ENCODE peak calls at places on chromosomes 11 and 22, in seven cellular contexts. U is H1, Q is HL-60, L is endothelial cell of umbilical vein, P is SK-N-SH, H is sigmoid colon, K is HCT116. T is an unnamed sample.

GRCh38 chr11:58731819-58732218 is at the start of gene GLYAT:
- DNase-seq in U (no peak), Q (no peak), L (no peak), P (no peak), H (no peak), K (no peak), T (no peak)

GRCh38 chr22:30717331-30717921 is 22.8 kb downstream of the OSBP2 start:
- DNase-seq in U (no peak), Q (no peak), L (peak; percentile 89), P (no peak), H (no peak), K (peak; percentile 54), T (no peak)

GRCh38 chr11:68542617-68543016 is 82.1 kb downstream of the PPP6R3 start:
- DNase-seq in U (no peak), Q (no peak), L (no peak), P (no peak), H (peak; percentile 83), K (no peak), T (no peak)

GRCh38 chr11:67194096-67194495 is 72.2 kb upstream of the GRK2 start:
- DNase-seq in U (no peak), Q (no peak), L (no peak), P (no peak), H (no peak), K (no peak), T (no peak)

GRCh38 chr11:12531020-12531419 is 143.2 kb upstream of the TEAD1 start:
- DNase-seq in U (no peak), Q (no peak), L (no peak), P (peak; percentile 34), H (peak; percentile 3), K (no peak), T (no peak)

GRCh38 chr22:44646668-44647067 is 55.3 kb upstream of the PRR5 start:
- DNase-seq in U (no peak), Q (no peak), L (no peak), P (peak; percentile 16), H (no peak), K (no peak), T (no peak)

GRCh38 chr11:19025799-19026406 is 34.6 kb downstream of the MRGPRX2 start:
- DNase-seq in U (no peak), Q (no peak), L (peak; percentile 67), P (peak; percentile 49), H (no peak), K (no peak), T (no peak)

GRCh38 chr11:80798189-80798588 is 1357.4 kb upstream of the TENM4 start:
- DNase-seq in U (no peak), Q (no peak), L (no peak), P (no peak), H (no peak), K (no peak), T (no peak)

GRCh38 chr11:73716153-73717056 is 44.5 kb downstream of the RAB6A start:
- DNase-seq in U (no peak), Q (peak; percentile 9), L (peak; percentile 4), P (peak; percentile 21), H (no peak), K (no peak), T (no peak)

GRCh38 chr11:63892233-63892632 is 24.7 kb downstream of the RCOR2 start:
- DNase-seq in U (no peak), Q (peak; percentile 35), L (no peak), P (no peak), H (no peak), K (no peak), T (no peak)

GRCh38 chr22:21952586-21953571 is at the start of gene PPM1F:
- DNase-seq in U (peak; percentile 46), Q (peak; percentile 77), L (peak; percentile 81), P (peak; percentile 99), H (peak; percentile 91), K (no peak), T (peak; percentile 97)
- TF ChIP-seq POLR2AphosphoS5 in U (no peak), Q (no peak), L (peak; percentile 93), P (no peak), H (no peak), K (peak; percentile 81), T (no peak)

GRCh38 chr11:83818349-83818748 is 532.2 kb upstream of the CCDC90B start:
- DNase-seq in U (no peak), Q (no peak), L (no peak), P (no peak), H (no peak), K (no peak), T (no peak)

GRCh38 chr11:83819936-83820549 is 533.9 kb upstream of the CCDC90B start:
- DNase-seq in U (no peak), Q (no peak), L (peak; percentile 65), P (peak; percentile 29), H (no peak), K (peak; percentile 35), T (no peak)

GRCh38 chr11:83813296-83813695 is 527.1 kb upstream of the CCDC90B start:
- DNase-seq in U (no peak), Q (no peak), L (no peak), P (no peak), H (no peak), K (no peak), T (no peak)

GRCh38 chr11:83815736-83816135 is 529.6 kb upstream of the CCDC90B start:
- DNase-seq in U (no peak), Q (no peak), L (peak; percentile 9), P (no peak), H (no peak), K (no peak), T (no peak)

DNA sequence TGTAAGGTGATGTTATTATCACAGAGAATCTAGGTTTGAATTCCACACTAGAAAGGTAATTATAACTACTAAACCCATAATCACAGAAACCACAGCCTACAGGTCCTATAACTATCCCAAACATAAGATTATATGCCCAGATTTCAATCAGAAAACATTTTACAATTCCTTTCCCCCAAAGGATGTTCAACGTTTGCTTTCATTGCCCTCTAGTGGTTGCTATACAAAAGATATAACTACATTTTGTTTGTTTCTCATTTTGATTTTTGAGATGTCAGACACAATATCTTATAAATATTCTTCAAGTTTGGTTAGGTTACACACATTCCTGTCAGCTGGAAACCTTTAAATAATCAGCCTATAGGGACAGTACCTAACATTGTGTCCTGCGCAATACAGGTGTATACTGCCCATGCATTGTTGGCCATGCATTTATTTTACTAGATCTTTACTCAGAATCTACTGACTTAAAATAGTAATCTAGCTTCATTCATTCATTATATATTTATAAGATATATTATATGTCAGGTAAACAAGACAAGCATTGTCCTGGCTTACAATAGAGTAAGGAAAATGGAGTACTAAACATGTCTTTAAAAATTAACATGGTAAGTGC is 530.5 kb upstream of the CCDC90B start:
- DNase-seq in U (no peak), Q (no peak), L (peak; percentile 29), P (peak; percentile 8), H (no peak), K (no peak), T (no peak)
- TF ChIP-seq POLR2AphosphoS5 in U (no peak), Q (no peak), L (no peak), P (no peak), H (no peak), K (no peak), T (no peak)

GRCh38 chr11:27514558-27514957 is 8.0 kb upstream of the LIN7C start:
- DNase-seq in U (no peak), Q (no peak), L (no peak), P (no peak), H (no peak), K (no peak), T (no peak)
- TF ChIP-seq POLR2AphosphoS5 in U (no peak), Q (no peak), L (no peak), P (no peak), H (no peak), K (no peak), T (no peak)

GRCh38 chr22:35352214-35353111 is 28.4 kb upstream of the HMOX1 start:
- DNase-seq in U (no peak), Q (peak; percentile 46), L (peak; percentile 46), P (no peak), H (peak; percentile 88), K (no peak), T (no peak)
- TF ChIP-seq POLR2AphosphoS5 in U (no peak), Q (no peak), L (no peak), P (no peak), H (no peak), K (no peak), T (no peak)

GRCh38 chr22:49630448-49630946 is 197.2 kb downstream of the BRD1 start:
- DNase-seq in U (no peak), Q (no peak), L (no peak), P (no peak), H (no peak), K (no peak), T (no peak)
- TF ChIP-seq POLR2AphosphoS5 in U (no peak), Q (no peak), L (no peak), P (no peak), H (no peak), K (no peak), T (no peak)

DNA sequence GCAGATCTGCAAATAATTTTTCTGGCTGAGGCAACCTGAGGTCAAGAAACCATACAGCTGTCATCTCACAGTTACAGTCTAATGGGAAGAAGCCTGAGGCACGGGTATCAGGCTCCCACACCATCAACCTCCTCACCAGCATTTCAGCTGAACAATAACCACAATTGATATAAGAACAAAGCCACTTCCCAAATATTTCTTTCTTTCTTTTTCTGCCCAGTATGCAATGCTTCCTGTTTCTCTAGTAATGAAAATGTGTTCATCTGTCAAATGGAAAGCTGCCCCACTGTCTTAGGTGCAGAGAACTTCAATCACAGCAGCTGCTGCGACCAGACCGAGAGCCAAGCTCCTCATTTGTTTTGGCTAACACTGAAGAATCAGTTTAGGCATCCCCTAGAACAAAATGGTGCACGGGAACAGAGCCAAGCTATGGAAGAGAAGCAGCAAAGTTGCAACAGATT is 108.4 kb downstream of the BLID start:
- DNase-seq in U (no peak), Q (peak; percentile 38), L (no peak), P (no peak), H (peak; percentile 79), K (no peak), T (no peak)
- TF ChIP-seq POLR2AphosphoS5 in U (no peak), Q (no peak), L (no peak), P (no peak), H (no peak), K (no peak), T (no peak)

DNA sequence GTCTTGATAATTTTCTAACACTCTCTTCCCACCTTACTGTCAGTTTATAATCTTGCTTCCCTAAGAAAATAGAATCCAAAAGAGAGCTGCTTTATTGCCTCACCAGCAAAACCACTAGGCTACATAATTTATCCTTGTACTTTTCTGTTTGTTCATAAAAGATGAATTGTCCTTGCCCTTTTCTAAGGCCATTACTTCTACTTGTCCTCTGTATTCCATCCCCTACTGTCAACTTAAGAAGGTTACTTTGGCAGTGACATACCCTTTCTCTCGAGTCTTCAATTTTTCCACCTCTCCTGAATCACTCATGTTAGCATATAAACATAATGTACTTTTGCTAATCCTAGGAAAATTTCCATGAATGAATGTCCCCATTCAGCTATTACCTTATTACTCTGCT is 18.0 kb downstream of the BIRC2 start:
- DNase-seq in U (no peak), Q (no peak), L (no peak), P (no peak), H (no peak), K (no peak), T (no peak)
- TF ChIP-seq POLR2AphosphoS5 in U (no peak), Q (no peak), L (no peak), P (no peak), H (no peak), K (no peak), T (no peak)